ENCODE peak calls at places on chromosomes 11 and 22, in ten cellular contexts. One of them, this sample, is unnamed.

GRCh38 chr11:124874571-124875255 is 9.5 kb downstream of the ROBO3 start:
- DNase-seq in progenitor cell of endocrine pancreas: no peak
- DNase-seq in myocyte: no peak
- DNase-seq in IMR-90: no peak
- DNase-seq in GM19239: no peak
- DNase-seq in EL: no peak
- DNase-seq in ureter: no peak
- DNase-seq in COR-L47: no peak
- DNase-seq in nephron progenitor cell: no peak
- DNase-seq in thoracic aorta: no peak
- DNase-seq in this sample: no peak

GRCh38 chr11:115054541-115055538 is 376.5 kb downstream of the NXPE2 start:
- DNase-seq in progenitor cell of endocrine pancreas: no peak
- DNase-seq in myocyte: no peak
- DNase-seq in IMR-90: peak; percentile 3
- DNase-seq in GM19239: no peak
- DNase-seq in EL: no peak
- DNase-seq in ureter: no peak
- DNase-seq in COR-L47: peak; percentile 69
- DNase-seq in nephron progenitor cell: no peak
- DNase-seq in thoracic aorta: no peak
- DNase-seq in this sample: no peak

GRCh38 chr22:37501176-37501609 is 15.0 kb upstream of the MFNG start:
- DNase-seq in progenitor cell of endocrine pancreas: no peak
- DNase-seq in myocyte: no peak
- DNase-seq in IMR-90: no peak
- DNase-seq in GM19239: no peak
- DNase-seq in EL: no peak
- DNase-seq in ureter: no peak
- DNase-seq in COR-L47: peak; percentile 20
- DNase-seq in nephron progenitor cell: no peak
- DNase-seq in thoracic aorta: no peak
- DNase-seq in this sample: no peak

GRCh38 chr11:8709002-8709672 is 26.5 kb downstream of the RPL27A start:
- DNase-seq in progenitor cell of endocrine pancreas: no peak
- DNase-seq in myocyte: peak; percentile 93
- DNase-seq in IMR-90: peak; percentile 95
- DNase-seq in GM19239: no peak
- DNase-seq in EL: peak; percentile 50
- DNase-seq in ureter: peak; percentile 93
- DNase-seq in COR-L47: no peak
- DNase-seq in nephron progenitor cell: no peak
- DNase-seq in thoracic aorta: peak; percentile 79
- DNase-seq in this sample: no peak

GRCh38 chr11:69360606-69361005 is 66.7 kb downstream of the MYEOV start:
- DNase-seq in progenitor cell of endocrine pancreas: peak; percentile 2
- DNase-seq in myocyte: no peak
- DNase-seq in IMR-90: no peak
- DNase-seq in GM19239: no peak
- DNase-seq in EL: no peak
- DNase-seq in ureter: peak; percentile 7
- DNase-seq in COR-L47: no peak
- DNase-seq in nephron progenitor cell: no peak
- DNase-seq in thoracic aorta: no peak
- DNase-seq in this sample: no peak

GRCh38 chr22:43203471-43203981 is 16.6 kb upstream of the TTLL12 start:
- DNase-seq in progenitor cell of endocrine pancreas: no peak
- DNase-seq in myocyte: no peak
- DNase-seq in IMR-90: no peak
- DNase-seq in GM19239: no peak
- DNase-seq in EL: no peak
- DNase-seq in ureter: no peak
- DNase-seq in COR-L47: no peak
- DNase-seq in nephron progenitor cell: peak; percentile 59
- DNase-seq in thoracic aorta: no peak
- DNase-seq in this sample: no peak

GRCh38 chr11:108559904-108560303 is 33.7 kb downstream of the EXPH5 start:
- DNase-seq in progenitor cell of endocrine pancreas: no peak
- DNase-seq in myocyte: peak; percentile 34
- DNase-seq in IMR-90: peak; percentile 76
- DNase-seq in GM19239: no peak
- DNase-seq in EL: peak; percentile 70
- DNase-seq in ureter: no peak
- DNase-seq in COR-L47: no peak
- DNase-seq in nephron progenitor cell: no peak
- DNase-seq in thoracic aorta: no peak
- DNase-seq in this sample: no peak

GRCh38 chr11:74646964-74647363 is 54.6 kb downstream of the POLD3 start:
- DNase-seq in progenitor cell of endocrine pancreas: no peak
- DNase-seq in myocyte: no peak
- DNase-seq in IMR-90: no peak
- DNase-seq in GM19239: no peak
- DNase-seq in EL: no peak
- DNase-seq in ureter: no peak
- DNase-seq in COR-L47: no peak
- DNase-seq in nephron progenitor cell: no peak
- DNase-seq in thoracic aorta: no peak
- DNase-seq in this sample: no peak

GRCh38 chr11:65546217-65546958 is 11.8 kb downstream of the LTBP3 start:
- DNase-seq in progenitor cell of endocrine pancreas: peak; percentile 91
- DNase-seq in myocyte: no peak
- DNase-seq in IMR-90: no peak
- DNase-seq in GM19239: peak; percentile 99
- DNase-seq in EL: no peak
- DNase-seq in ureter: peak; percentile 93
- DNase-seq in COR-L47: peak; percentile 82
- DNase-seq in nephron progenitor cell: peak; percentile 99
- DNase-seq in thoracic aorta: no peak
- DNase-seq in this sample: peak; percentile 95

GRCh38 chr11:4607111-4607510 is 920 bp downstream of the TRIM68 start:
- DNase-seq in progenitor cell of endocrine pancreas: no peak
- DNase-seq in myocyte: peak; percentile 6
- DNase-seq in IMR-90: peak; percentile 7
- DNase-seq in GM19239: no peak
- DNase-seq in EL: peak; percentile 13
- DNase-seq in ureter: no peak
- DNase-seq in COR-L47: no peak
- DNase-seq in nephron progenitor cell: no peak
- DNase-seq in thoracic aorta: no peak
- DNase-seq in this sample: no peak

GRCh38 chr11:124511739-124512138 is 31.7 kb downstream of the OR8B12 start:
- DNase-seq in progenitor cell of endocrine pancreas: no peak
- DNase-seq in myocyte: no peak
- DNase-seq in IMR-90: no peak
- DNase-seq in GM19239: no peak
- DNase-seq in EL: no peak
- DNase-seq in ureter: no peak
- DNase-seq in COR-L47: no peak
- DNase-seq in nephron progenitor cell: no peak
- DNase-seq in thoracic aorta: no peak
- DNase-seq in this sample: no peak

GRCh38 chr22:49372530-49373288 is 455.0 kb downstream of the BRD1 start:
- DNase-seq in progenitor cell of endocrine pancreas: no peak
- DNase-seq in myocyte: no peak
- DNase-seq in IMR-90: no peak
- DNase-seq in GM19239: no peak
- DNase-seq in EL: no peak
- DNase-seq in ureter: peak; percentile 31
- DNase-seq in COR-L47: no peak
- DNase-seq in nephron progenitor cell: peak; percentile 26
- DNase-seq in thoracic aorta: no peak
- DNase-seq in this sample: peak; percentile 21

GRCh38 chr11:71927813-71928738 is at the start of gene XNDC1N:
- DNase-seq in progenitor cell of endocrine pancreas: peak; percentile 16
- DNase-seq in myocyte: no peak
- DNase-seq in IMR-90: peak; percentile 90
- DNase-seq in GM19239: peak; percentile 44
- DNase-seq in EL: peak; percentile 92
- DNase-seq in ureter: peak; percentile 57
- DNase-seq in COR-L47: peak; percentile 86
- DNase-seq in nephron progenitor cell: peak; percentile 73
- DNase-seq in thoracic aorta: peak; percentile 7
- DNase-seq in this sample: peak; percentile 85

GRCh38 chr22:21764038-21764804 is 28.6 kb upstream of the YPEL1 start:
- DNase-seq in progenitor cell of endocrine pancreas: no peak
- DNase-seq in myocyte: no peak
- DNase-seq in IMR-90: no peak
- DNase-seq in GM19239: no peak
- DNase-seq in EL: no peak
- DNase-seq in ureter: no peak
- DNase-seq in COR-L47: no peak
- DNase-seq in nephron progenitor cell: no peak
- DNase-seq in thoracic aorta: no peak
- DNase-seq in this sample: no peak

GRCh38 chr22:26617251-26618199 is at the start of gene CRYBB1:
- DNase-seq in progenitor cell of endocrine pancreas: no peak
- DNase-seq in myocyte: no peak
- DNase-seq in IMR-90: peak; percentile 36
- DNase-seq in GM19239: no peak
- DNase-seq in EL: peak; percentile 20
- DNase-seq in ureter: no peak
- DNase-seq in COR-L47: no peak
- DNase-seq in nephron progenitor cell: no peak
- DNase-seq in thoracic aorta: no peak
- DNase-seq in this sample: no peak

GRCh38 chr11:83508804-83509203 is 222.6 kb upstream of the CCDC90B start:
- DNase-seq in progenitor cell of endocrine pancreas: no peak
- DNase-seq in myocyte: no peak
- DNase-seq in IMR-90: no peak
- DNase-seq in GM19239: no peak
- DNase-seq in EL: no peak
- DNase-seq in ureter: no peak
- DNase-seq in COR-L47: peak; percentile 73
- DNase-seq in nephron progenitor cell: no peak
- DNase-seq in thoracic aorta: no peak
- DNase-seq in this sample: no peak

GRCh38 chr22:36819112-36819511 is 2.3 kb upstream of the PVALB start:
- DNase-seq in progenitor cell of endocrine pancreas: no peak
- DNase-seq in myocyte: peak; percentile 25
- DNase-seq in IMR-90: no peak
- DNase-seq in GM19239: no peak
- DNase-seq in EL: no peak
- DNase-seq in ureter: no peak
- DNase-seq in COR-L47: no peak
- DNase-seq in nephron progenitor cell: peak; percentile 43
- DNase-seq in thoracic aorta: no peak
- DNase-seq in this sample: no peak

GRCh38 chr11:74154621-74155281 is 16.1 kb downstream of the C2CD3 start:
- DNase-seq in progenitor cell of endocrine pancreas: no peak
- DNase-seq in myocyte: peak; percentile 59
- DNase-seq in IMR-90: no peak
- DNase-seq in GM19239: no peak
- DNase-seq in EL: peak; percentile 57
- DNase-seq in ureter: no peak
- DNase-seq in COR-L47: no peak
- DNase-seq in nephron progenitor cell: no peak
- DNase-seq in thoracic aorta: no peak
- DNase-seq in this sample: no peak

GRCh38 chr11:1927151-1928037 is 7.9 kb downstream of the TNNT3 start:
- DNase-seq in progenitor cell of endocrine pancreas: no peak
- DNase-seq in myocyte: peak; percentile 5
- DNase-seq in IMR-90: no peak
- DNase-seq in GM19239: no peak
- DNase-seq in EL: no peak
- DNase-seq in ureter: peak; percentile 62
- DNase-seq in COR-L47: no peak
- DNase-seq in nephron progenitor cell: no peak
- DNase-seq in thoracic aorta: no peak
- DNase-seq in this sample: no peak

GRCh38 chr22:23533328-23533762 is 46.7 kb downstream of the IGLL1 start:
- DNase-seq in progenitor cell of endocrine pancreas: peak; percentile 67
- DNase-seq in myocyte: peak; percentile 12
- DNase-seq in IMR-90: peak; percentile 10
- DNase-seq in GM19239: no peak
- DNase-seq in EL: peak; percentile 11
- DNase-seq in ureter: no peak
- DNase-seq in COR-L47: no peak
- DNase-seq in nephron progenitor cell: peak; percentile 80
- DNase-seq in thoracic aorta: no peak
- DNase-seq in this sample: no peak

GRCh38 chr11:72831521-72832300 is 17.5 kb downstream of the ATG16L2 start:
- DNase-seq in progenitor cell of endocrine pancreas: peak; percentile 73
- DNase-seq in myocyte: peak; percentile 81
- DNase-seq in IMR-90: peak; percentile 71
- DNase-seq in GM19239: no peak
- DNase-seq in EL: peak; percentile 78
- DNase-seq in ureter: peak; percentile 87
- DNase-seq in COR-L47: peak; percentile 76
- DNase-seq in nephron progenitor cell: peak; percentile 85
- DNase-seq in thoracic aorta: peak; percentile 63
- DNase-seq in this sample: peak; percentile 82

GRCh38 chr11:417652-418342 is 3.0 kb upstream of the SIGIRR start:
- DNase-seq in progenitor cell of endocrine pancreas: no peak
- DNase-seq in myocyte: no peak
- DNase-seq in IMR-90: no peak
- DNase-seq in GM19239: no peak
- DNase-seq in EL: no peak
- DNase-seq in ureter: no peak
- DNase-seq in COR-L47: no peak
- DNase-seq in nephron progenitor cell: no peak
- DNase-seq in thoracic aorta: no peak
- DNase-seq in this sample: no peak

GRCh38 chr11:109132539-109132938 is 289.5 kb upstream of the C11orf87 start:
- DNase-seq in progenitor cell of endocrine pancreas: no peak
- DNase-seq in myocyte: peak; percentile 11
- DNase-seq in IMR-90: no peak
- DNase-seq in GM19239: no peak
- DNase-seq in EL: no peak
- DNase-seq in ureter: no peak
- DNase-seq in COR-L47: no peak
- DNase-seq in nephron progenitor cell: no peak
- DNase-seq in thoracic aorta: no peak
- DNase-seq in this sample: no peak

GRCh38 chr11:128532571-128533091 is 54.7 kb downstream of the ETS1 start:
- DNase-seq in progenitor cell of endocrine pancreas: no peak
- DNase-seq in myocyte: no peak
- DNase-seq in IMR-90: no peak
- DNase-seq in GM19239: no peak
- DNase-seq in EL: no peak
- DNase-seq in ureter: no peak
- DNase-seq in COR-L47: peak; percentile 87
- DNase-seq in nephron progenitor cell: no peak
- DNase-seq in thoracic aorta: no peak
- DNase-seq in this sample: no peak

GRCh38 chr11:43942651-43943356 is 367 bp downstream of the C11orf96 start:
- DNase-seq in progenitor cell of endocrine pancreas: peak; percentile 16
- DNase-seq in myocyte: peak; percentile 48
- DNase-seq in IMR-90: peak; percentile 33
- DNase-seq in GM19239: no peak
- DNase-seq in EL: peak; percentile 30
- DNase-seq in ureter: no peak
- DNase-seq in COR-L47: no peak
- DNase-seq in nephron progenitor cell: peak; percentile 51
- DNase-seq in thoracic aorta: no peak
- DNase-seq in this sample: no peak

GRCh38 chr11:9840460-9841004 is 176.7 kb downstream of the SWAP70 start:
- DNase-seq in progenitor cell of endocrine pancreas: no peak
- DNase-seq in myocyte: no peak
- DNase-seq in IMR-90: no peak
- DNase-seq in GM19239: no peak
- DNase-seq in EL: no peak
- DNase-seq in ureter: no peak
- DNase-seq in COR-L47: no peak
- DNase-seq in nephron progenitor cell: no peak
- DNase-seq in thoracic aorta: no peak
- DNase-seq in this sample: no peak

GRCh38 chr11:77322506-77322905 is 21.0 kb upstream of the GDPD4 start:
- DNase-seq in progenitor cell of endocrine pancreas: no peak
- DNase-seq in myocyte: peak; percentile 95
- DNase-seq in IMR-90: peak; percentile 89
- DNase-seq in GM19239: no peak
- DNase-seq in EL: peak; percentile 75
- DNase-seq in ureter: no peak
- DNase-seq in COR-L47: no peak
- DNase-seq in nephron progenitor cell: no peak
- DNase-seq in thoracic aorta: no peak
- DNase-seq in this sample: peak; percentile 32

GRCh38 chr11:13120691-13121090 is 111.6 kb downstream of the RASSF10 start:
- DNase-seq in progenitor cell of endocrine pancreas: no peak
- DNase-seq in myocyte: no peak
- DNase-seq in IMR-90: peak; percentile 86
- DNase-seq in GM19239: no peak
- DNase-seq in EL: peak; percentile 85
- DNase-seq in ureter: no peak
- DNase-seq in COR-L47: no peak
- DNase-seq in nephron progenitor cell: no peak
- DNase-seq in thoracic aorta: no peak
- DNase-seq in this sample: no peak

This sample was measured in lung.